ENCODE peak calls at places on chromosomes 2 and 18, in nine cellular contexts. Q is coronary artery, S is upper lobe of right lung, E is dorsolateral prefrontal cortex, U is mesothelial cell of epicardium, Z is AG04450, Y is mucosa of descending colon, V is thoracic aorta, D is H1. K is an unnamed sample.

GRCh38 chr2:145199052-145199451 is 679.1 kb upstream of the ZEB2 start:
- DNase-seq in Q (no peak), S (no peak), E (no peak), U (no peak), Z (no peak), Y (no peak), V (no peak), D (no peak), K (no peak)

GRCh38 chr2:57899898-57900297 is 146.7 kb upstream of the VRK2 start:
- DNase-seq in Q (no peak), S (no peak), E (no peak), U (no peak), Z (no peak), Y (no peak), V (no peak), D (no peak), K (no peak)

GRCh38 chr2:43539991-43540860 is 55.6 kb downstream of the THADA start:
- DNase-seq in Q (peak), S (no peak), E (no peak), U (no peak), Z (peak), Y (no peak), V (peak), D (no peak), K (peak)

GRCh38 chr2:163252199-163252598 is 413.6 kb upstream of the KCNH7 start:
- DNase-seq in Q (no peak), S (no peak), E (no peak), U (no peak), Z (no peak), Y (no peak), V (no peak), D (no peak), K (no peak)

GRCh38 chr2:236167297-236168109 is 683 bp downstream of the GBX2 start:
- DNase-seq in Q (peak), S (peak), E (no peak), U (no peak), Z (no peak), Y (no peak), V (no peak), D (peak), K (no peak)

GRCh38 chr2:127859712-127860085 is 1.7 kb upstream of the POLR2D start:
- DNase-seq in Q (no peak), S (peak), E (no peak), U (peak), Z (no peak), Y (peak), V (no peak), D (peak), K (no peak)

GRCh38 chr2:25230626-25231311 is 62.4 kb upstream of the POMC start:
- DNase-seq in Q (no peak), S (no peak), E (no peak), U (no peak), Z (no peak), Y (no peak), V (no peak), D (peak), K (no peak)

GRCh38 chr2:41928593-41928992 is 119.2 kb upstream of the PKDCC start:
- DNase-seq in Q (no peak), S (no peak), E (no peak), U (no peak), Z (no peak), Y (no peak), V (no peak), D (no peak), K (no peak)

GRCh38 chr18:41558744-41559143 is 396.3 kb upstream of the PIK3C3 start:
- DNase-seq in Q (no peak), S (no peak), E (no peak), U (no peak), Z (no peak), Y (no peak), V (no peak), D (no peak), K (no peak)

GRCh38 chr2:144201126-144201525 is 318.8 kb downstream of the ZEB2 start:
- DNase-seq in Q (no peak), S (no peak), E (no peak), U (no peak), Z (no peak), Y (no peak), V (no peak), D (no peak), K (no peak)

GRCh38 chr2:96156926-96157648 is 11.8 kb upstream of the DUSP2 start:
- DNase-seq in Q (no peak), S (peak), E (peak), U (no peak), Z (no peak), Y (no peak), V (no peak), D (no peak), K (no peak)

GRCh38 chr2:49403722-49404507 is 249.6 kb upstream of the FSHR start:
- DNase-seq in Q (no peak), S (no peak), E (peak), U (no peak), Z (no peak), Y (no peak), V (no peak), D (no peak), K (no peak)

GRCh38 chr2:85106489-85107180 is 26.6 kb upstream of the TCF7L1 start:
- DNase-seq in Q (no peak), S (no peak), E (no peak), U (no peak), Z (peak), Y (no peak), V (no peak), D (no peak), K (no peak)

GRCh38 chr2:36597003-36597531 is 901 bp downstream of the FEZ2 start:
- DNase-seq in Q (no peak), S (no peak), E (no peak), U (no peak), Z (no peak), Y (no peak), V (no peak), D (no peak), K (no peak)

GRCh38 chr2:148234143-148234542 is 213.3 kb downstream of the MBD5 start:
- DNase-seq in Q (no peak), S (no peak), E (no peak), U (no peak), Z (no peak), Y (no peak), V (no peak), D (no peak), K (no peak)

GRCh38 chr2:27306657-27307544 is 1.3 kb downstream of the UCN start:
- DNase-seq in Q (no peak), S (no peak), E (no peak), U (no peak), Z (no peak), Y (no peak), V (no peak), D (peak), K (no peak)

GRCh38 chr2:106602042-106602441 is 114.9 kb downstream of the CD8B2 start:
- DNase-seq in Q (no peak), S (no peak), E (no peak), U (no peak), Z (no peak), Y (no peak), V (no peak), D (no peak), K (no peak)

GRCh38 chr18:490624-491023 is 9.9 kb downstream of the COLEC12 start:
- DNase-seq in Q (no peak), S (no peak), E (no peak), U (no peak), Z (no peak), Y (no peak), V (no peak), D (no peak), K (no peak)

GRCh38 chr2:76930076-76930734 is 592.0 kb downstream of the LRRTM4 start:
- DNase-seq in Q (no peak), S (no peak), E (no peak), U (no peak), Z (no peak), Y (no peak), V (no peak), D (no peak), K (no peak)

GRCh38 chr18:13987956-13988355 is 72.6 kb upstream of the MC2R start:
- DNase-seq in Q (no peak), S (no peak), E (no peak), U (no peak), Z (no peak), Y (no peak), V (no peak), D (no peak), K (no peak)

GRCh38 chr2:118088051-118089014 is at the start of gene INSIG2:
- DNase-seq in Q (peak), S (peak), E (peak), U (peak), Z (peak), Y (peak), V (peak), D (peak), K (peak)
- TF ChIP-seq CTCF in Q (no peak), S (no peak), E (no peak), U (no peak), Z (peak), Y (no peak), V (no peak), D (no peak), K (no peak)

DNA sequence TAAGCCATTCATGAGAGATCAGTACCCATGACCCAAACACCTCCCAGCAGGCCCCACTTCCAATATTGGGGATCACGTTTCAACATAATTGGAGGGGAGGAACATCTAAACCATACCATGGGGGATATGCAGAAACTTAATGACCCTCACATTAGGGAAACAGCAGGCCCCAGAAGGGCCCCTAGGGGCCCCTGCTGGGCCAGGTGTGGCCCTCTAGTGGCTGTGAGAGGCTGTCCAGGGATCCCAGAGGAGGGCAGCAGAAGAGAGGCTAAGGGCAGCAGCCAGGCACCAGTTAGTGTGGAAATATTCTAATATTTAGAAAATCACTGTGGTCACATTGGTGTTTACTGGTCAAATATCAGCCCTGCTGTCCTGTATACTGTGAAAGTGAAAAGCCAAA is 49.3 kb upstream of the ANKRD44 start:
- DNase-seq in Q (no peak), S (no peak), E (no peak), U (no peak), Z (no peak), Y (no peak), V (no peak), D (no peak), K (no peak)
- TF ChIP-seq CTCF in Q (no peak), S (peak), E (no peak), U (no peak), Z (no peak), Y (no peak), V (no peak), D (peak), K (peak)

GRCh38 chr18:46484971-46485370 is 172.0 kb downstream of the LOXHD1 start:
- DNase-seq in Q (no peak), S (no peak), E (no peak), U (no peak), Z (no peak), Y (no peak), V (no peak), D (no peak), K (no peak)
- TF ChIP-seq CTCF in Q (no peak), S (no peak), E (no peak), U (no peak), Z (no peak), Y (no peak), V (no peak), D (no peak), K (no peak)

GRCh38 chr2:22626621-22627020 is 758.4 kb upstream of the KLHL29 start:
- DNase-seq in Q (no peak), S (no peak), E (no peak), U (no peak), Z (no peak), Y (no peak), V (no peak), D (peak), K (no peak)
- TF ChIP-seq CTCF in Q (no peak), S (peak), E (no peak), U (no peak), Z (no peak), Y (no peak), V (no peak), D (peak), K (no peak)

GRCh38 chr2:21044694-21045371 is 960 bp upstream of the APOB start:
- DNase-seq in Q (peak), S (no peak), E (no peak), U (no peak), Z (no peak), Y (no peak), V (no peak), D (no peak), K (no peak)
- TF ChIP-seq CTCF in Q (no peak), S (no peak), E (no peak), U (no peak), Z (no peak), Y (no peak), V (no peak), D (no peak), K (no peak)

DNA sequence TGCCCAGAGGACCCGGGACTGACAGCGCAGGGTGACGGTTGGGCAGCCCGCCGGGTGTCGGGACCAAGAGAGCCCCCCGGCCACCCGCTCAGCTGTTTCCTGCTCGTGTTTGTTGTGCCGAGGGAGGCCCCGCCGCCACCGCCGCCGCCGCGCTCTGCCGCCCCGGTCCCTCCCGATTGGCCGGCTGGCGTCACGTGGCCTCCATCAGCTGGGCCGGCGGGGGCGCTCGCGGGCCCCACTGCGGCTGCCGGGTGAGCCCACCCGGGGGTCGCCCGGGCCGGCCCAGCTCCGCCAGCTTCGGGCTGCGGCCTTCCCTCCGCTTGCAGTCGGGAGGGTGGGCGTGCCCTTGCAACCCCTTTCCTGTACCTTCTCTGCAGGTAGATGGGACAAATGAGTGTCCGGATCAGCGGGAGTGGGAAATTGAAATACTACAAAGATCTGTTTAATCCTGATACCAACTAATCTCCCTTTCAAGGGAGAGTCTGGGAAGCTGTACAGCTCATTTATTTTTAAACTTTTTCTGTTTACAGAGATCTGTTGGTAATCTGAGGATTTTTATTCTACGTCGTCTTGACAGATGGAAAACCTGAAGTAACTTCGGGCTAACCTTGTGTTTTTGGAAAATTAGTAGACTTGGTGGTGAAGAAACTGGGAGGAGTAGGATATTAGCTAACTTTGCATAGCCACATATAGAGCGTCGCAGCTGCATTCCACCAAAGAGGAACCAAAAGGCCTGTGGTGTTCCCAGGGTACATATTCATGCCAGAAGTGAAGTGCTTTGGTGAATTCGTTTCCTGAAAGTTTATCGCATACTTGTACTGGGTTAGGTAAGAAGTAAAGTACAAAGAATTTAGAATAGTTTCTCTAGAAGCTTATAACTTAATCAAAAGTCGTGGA is 1.2 kb downstream of the YPEL5 start:
- DNase-seq in Q (peak), S (peak), E (peak), U (peak), Z (no peak), Y (peak), V (peak), D (peak), K (peak)
- TF ChIP-seq CTCF in Q (no peak), S (peak), E (peak), U (no peak), Z (peak), Y (peak), V (peak), D (peak), K (peak)

K was measured in CD14-positive monocyte.